ENCODE peak calls at places on chromosomes 7 and 10, in ten cellular contexts. One of them, this sample, is unnamed.

GRCh38 chr7:142614116-142614515 is 135.2 kb upstream of the PRSS1 start:
- DNase-seq in HL-60: no peak
- DNase-seq in cardiac muscle cell: no peak
- DNase-seq in IMR-90: peak; percentile 62
- DNase-seq in endothelial cell: no peak
- DNase-seq in HepG2: no peak
- DNase-seq in spleen: no peak
- DNase-seq in thoracic aorta: no peak
- DNase-seq in RWPE1: peak; percentile 9
- DNase-seq in HFFc6: no peak
- DNase-seq in this sample: no peak

GRCh38 chr10:79981673-79982485 is 33.0 kb upstream of the SFTPD start:
- DNase-seq in RWPE1: peak; percentile 60
- DNase-seq in endothelial cell: peak; percentile 43
- DNase-seq in cardiac muscle cell: peak; percentile 70
- DNase-seq in IMR-90: peak; percentile 2
- DNase-seq in HepG2: peak; percentile 6
- DNase-seq in HFFc6: peak; percentile 19
- DNase-seq in HL-60: peak; percentile 67
- DNase-seq in thoracic aorta: no peak
- DNase-seq in spleen: no peak
- DNase-seq in this sample: no peak

GRCh38 chr7:28815369-28815927 is 142.7 kb downstream of the TRIL start:
- DNase-seq in spleen: no peak
- DNase-seq in thoracic aorta: no peak
- DNase-seq in HL-60: no peak
- DNase-seq in HFFc6: no peak
- DNase-seq in IMR-90: no peak
- DNase-seq in HepG2: no peak
- DNase-seq in cardiac muscle cell: no peak
- DNase-seq in endothelial cell: no peak
- DNase-seq in RWPE1: no peak
- DNase-seq in this sample: no peak

GRCh38 chr10:104258209-104258608 is 3.5 kb downstream of the GSTO1 start:
- DNase-seq in IMR-90: no peak
- DNase-seq in HFFc6: no peak
- DNase-seq in spleen: no peak
- DNase-seq in endothelial cell: no peak
- DNase-seq in cardiac muscle cell: no peak
- DNase-seq in thoracic aorta: no peak
- DNase-seq in RWPE1: no peak
- DNase-seq in HepG2: no peak
- DNase-seq in HL-60: no peak
- DNase-seq in this sample: no peak

GRCh38 chr7:98107313-98107691 is 640 bp downstream of the LMTK2 start:
- DNase-seq in HL-60: peak; percentile 7
- DNase-seq in thoracic aorta: no peak
- DNase-seq in IMR-90: no peak
- DNase-seq in spleen: no peak
- DNase-seq in cardiac muscle cell: peak; percentile 34
- DNase-seq in HepG2: no peak
- DNase-seq in RWPE1: peak; percentile 14
- DNase-seq in HFFc6: no peak
- DNase-seq in endothelial cell: peak; percentile 18
- DNase-seq in this sample: peak; percentile 17

GRCh38 chr7:40199076-40199802 is 64.4 kb downstream of the SUGCT start:
- DNase-seq in HL-60: no peak
- DNase-seq in IMR-90: peak; percentile 63
- DNase-seq in RWPE1: no peak
- DNase-seq in HFFc6: peak; percentile 64
- DNase-seq in endothelial cell: no peak
- DNase-seq in thoracic aorta: no peak
- DNase-seq in HepG2: no peak
- DNase-seq in cardiac muscle cell: peak; percentile 51
- DNase-seq in spleen: no peak
- DNase-seq in this sample: no peak

GRCh38 chr10:79244841-79245504 is 102.3 kb upstream of the PPIF start:
- DNase-seq in IMR-90: no peak
- DNase-seq in cardiac muscle cell: no peak
- DNase-seq in RWPE1: no peak
- DNase-seq in HFFc6: no peak
- DNase-seq in thoracic aorta: no peak
- DNase-seq in endothelial cell: no peak
- DNase-seq in HL-60: peak; percentile 67
- DNase-seq in HepG2: no peak
- DNase-seq in spleen: peak; percentile 90
- DNase-seq in this sample: peak; percentile 30

GRCh38 chr7:135390829-135391228 is 119.1 kb downstream of the CNOT4 start:
- DNase-seq in HL-60: no peak
- DNase-seq in IMR-90: no peak
- DNase-seq in RWPE1: no peak
- DNase-seq in HFFc6: no peak
- DNase-seq in endothelial cell: no peak
- DNase-seq in cardiac muscle cell: no peak
- DNase-seq in thoracic aorta: no peak
- DNase-seq in spleen: no peak
- DNase-seq in HepG2: no peak
- DNase-seq in this sample: no peak

GRCh38 chr10:61835069-61835908 is 66.2 kb upstream of the ARID5B start:
- DNase-seq in HL-60: peak; percentile 2
- DNase-seq in cardiac muscle cell: peak; percentile 59
- DNase-seq in HepG2: peak; percentile 44
- DNase-seq in RWPE1: peak; percentile 26
- DNase-seq in endothelial cell: peak; percentile 26
- DNase-seq in thoracic aorta: no peak
- DNase-seq in IMR-90: peak; percentile 78
- DNase-seq in spleen: no peak
- DNase-seq in HFFc6: peak; percentile 78
- DNase-seq in this sample: no peak

GRCh38 chr7:138785587-138786437 is 12.0 kb upstream of the TMEM213 start:
- DNase-seq in spleen: peak; percentile 27
- DNase-seq in HFFc6: peak; percentile 52
- DNase-seq in IMR-90: peak; percentile 11
- DNase-seq in RWPE1: no peak
- DNase-seq in cardiac muscle cell: no peak
- DNase-seq in HepG2: peak; percentile 15
- DNase-seq in thoracic aorta: no peak
- DNase-seq in HL-60: no peak
- DNase-seq in endothelial cell: no peak
- DNase-seq in this sample: no peak

GRCh38 chr10:118214751-118215150 is 127.4 kb downstream of the FAM204A start:
- DNase-seq in thoracic aorta: no peak
- DNase-seq in HFFc6: no peak
- DNase-seq in endothelial cell: no peak
- DNase-seq in spleen: no peak
- DNase-seq in HepG2: no peak
- DNase-seq in cardiac muscle cell: no peak
- DNase-seq in IMR-90: no peak
- DNase-seq in RWPE1: no peak
- DNase-seq in HL-60: no peak
- DNase-seq in this sample: no peak

DNA sequence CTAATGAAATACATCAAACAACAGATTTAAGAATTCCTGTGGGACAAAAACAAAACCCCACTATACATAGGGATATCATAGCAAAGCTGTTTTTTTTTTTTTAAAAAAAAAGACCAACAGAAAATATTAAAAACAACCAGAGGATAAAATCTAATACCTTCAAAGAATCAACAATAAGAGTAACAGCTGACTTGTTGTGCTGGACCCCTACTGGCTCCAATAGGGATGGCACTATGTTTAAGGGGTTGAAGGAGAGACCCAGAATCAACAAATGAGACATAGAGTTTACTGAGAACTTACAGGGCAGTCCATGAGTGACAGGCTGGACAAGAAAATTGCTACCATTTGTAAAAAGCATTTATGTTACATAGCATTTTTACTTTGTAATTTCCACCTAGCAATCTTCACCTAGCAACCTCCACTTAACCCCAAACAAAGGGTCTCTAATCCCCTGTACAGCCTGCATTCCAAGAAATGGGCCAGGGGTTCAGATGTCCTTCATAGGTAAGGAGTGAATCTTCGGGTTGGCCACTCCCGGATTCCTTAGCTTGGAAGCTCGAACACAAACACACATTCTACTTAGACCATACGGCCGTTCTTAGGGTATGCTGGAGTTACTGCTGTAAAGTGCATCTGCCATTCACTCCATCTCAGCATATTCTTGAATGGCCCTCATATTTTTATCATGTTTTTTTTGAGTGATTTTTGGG is 25.8 kb downstream of the ASZ1 start:
- DNase-seq in RWPE1: peak; percentile 12
- DNase-seq in endothelial cell: peak; percentile 23
- DNase-seq in HL-60: no peak
- DNase-seq in HFFc6: no peak
- DNase-seq in IMR-90: peak; percentile 18
- DNase-seq in thoracic aorta: no peak
- DNase-seq in HepG2: peak; percentile 5
- DNase-seq in cardiac muscle cell: no peak
- DNase-seq in spleen: no peak
- DNase-seq in this sample: no peak
- TF ChIP-seq CTCF in RWPE1: no peak
- TF ChIP-seq CTCF in endothelial cell: peak; percentile 62
- TF ChIP-seq CTCF in HL-60: no peak
- TF ChIP-seq CTCF in HFFc6: peak; percentile 59
- TF ChIP-seq CTCF in IMR-90: peak; percentile 33
- TF ChIP-seq CTCF in thoracic aorta: no peak
- TF ChIP-seq CTCF in HepG2: no peak
- TF ChIP-seq CTCF in cardiac muscle cell: peak; percentile 36
- TF ChIP-seq CTCF in spleen: no peak
- TF ChIP-seq CTCF in this sample: no peak

GRCh38 chr10:91091780-91092179 is 128.7 kb upstream of the PCGF5 start:
- DNase-seq in spleen: no peak
- DNase-seq in thoracic aorta: no peak
- DNase-seq in HFFc6: no peak
- DNase-seq in cardiac muscle cell: no peak
- DNase-seq in endothelial cell: no peak
- DNase-seq in RWPE1: no peak
- DNase-seq in HL-60: no peak
- DNase-seq in HepG2: no peak
- DNase-seq in IMR-90: no peak
- DNase-seq in this sample: no peak

GRCh38 chr10:91090761-91091529 is 129.5 kb upstream of the PCGF5 start:
- DNase-seq in HepG2: peak; percentile 23
- DNase-seq in HFFc6: peak; percentile 9
- DNase-seq in thoracic aorta: no peak
- DNase-seq in HL-60: no peak
- DNase-seq in endothelial cell: no peak
- DNase-seq in spleen: no peak
- DNase-seq in cardiac muscle cell: no peak
- DNase-seq in RWPE1: no peak
- DNase-seq in IMR-90: no peak
- DNase-seq in this sample: no peak

GRCh38 chr10:91088300-91089140 is 131.9 kb upstream of the PCGF5 start:
- DNase-seq in HFFc6: peak; percentile 28
- DNase-seq in HL-60: no peak
- DNase-seq in thoracic aorta: no peak
- DNase-seq in spleen: no peak
- DNase-seq in HepG2: peak; percentile 30
- DNase-seq in IMR-90: peak; percentile 15
- DNase-seq in endothelial cell: no peak
- DNase-seq in cardiac muscle cell: peak; percentile 55
- DNase-seq in RWPE1: peak; percentile 50
- DNase-seq in this sample: no peak
- TF ChIP-seq CTCF in HFFc6: peak; percentile 36
- TF ChIP-seq CTCF in HL-60: no peak
- TF ChIP-seq CTCF in thoracic aorta: no peak
- TF ChIP-seq CTCF in spleen: no peak
- TF ChIP-seq CTCF in HepG2: peak; percentile 61
- TF ChIP-seq CTCF in IMR-90: peak; percentile 29
- TF ChIP-seq CTCF in endothelial cell: no peak
- TF ChIP-seq CTCF in cardiac muscle cell: peak; percentile 18
- TF ChIP-seq CTCF in RWPE1: no peak
- TF ChIP-seq CTCF in this sample: peak; percentile 14

DNA sequence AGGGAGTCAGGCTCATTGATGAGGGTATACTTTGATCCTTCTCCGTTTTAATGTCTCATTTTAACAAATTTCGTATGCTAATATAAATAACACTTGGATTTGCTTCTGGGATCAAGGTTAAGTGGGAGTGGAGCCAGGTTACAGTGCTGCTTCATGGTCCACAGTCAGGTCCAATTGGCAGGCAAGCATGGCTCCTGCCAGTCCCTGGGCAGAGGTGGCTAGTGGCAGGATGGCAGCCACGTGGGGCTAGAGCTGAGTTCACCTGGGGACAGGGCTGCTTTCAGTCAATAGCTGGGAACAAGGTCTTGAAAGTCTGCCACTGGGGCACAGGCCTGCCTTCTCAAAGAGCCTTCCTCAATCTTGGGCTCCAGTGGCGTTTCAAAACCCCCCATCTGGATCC is 16.0 kb upstream of the VWA2 start:
- DNase-seq in HepG2: no peak
- DNase-seq in IMR-90: no peak
- DNase-seq in endothelial cell: no peak
- DNase-seq in cardiac muscle cell: no peak
- DNase-seq in RWPE1: no peak
- DNase-seq in HFFc6: no peak
- DNase-seq in spleen: no peak
- DNase-seq in HL-60: no peak
- DNase-seq in thoracic aorta: no peak
- DNase-seq in this sample: no peak
- TF ChIP-seq CTCF in HepG2: no peak
- TF ChIP-seq CTCF in IMR-90: no peak
- TF ChIP-seq CTCF in endothelial cell: no peak
- TF ChIP-seq CTCF in cardiac muscle cell: no peak
- TF ChIP-seq CTCF in RWPE1: no peak
- TF ChIP-seq CTCF in HFFc6: no peak
- TF ChIP-seq CTCF in spleen: no peak
- TF ChIP-seq CTCF in HL-60: no peak
- TF ChIP-seq CTCF in thoracic aorta: no peak
- TF ChIP-seq CTCF in this sample: no peak

DNA sequence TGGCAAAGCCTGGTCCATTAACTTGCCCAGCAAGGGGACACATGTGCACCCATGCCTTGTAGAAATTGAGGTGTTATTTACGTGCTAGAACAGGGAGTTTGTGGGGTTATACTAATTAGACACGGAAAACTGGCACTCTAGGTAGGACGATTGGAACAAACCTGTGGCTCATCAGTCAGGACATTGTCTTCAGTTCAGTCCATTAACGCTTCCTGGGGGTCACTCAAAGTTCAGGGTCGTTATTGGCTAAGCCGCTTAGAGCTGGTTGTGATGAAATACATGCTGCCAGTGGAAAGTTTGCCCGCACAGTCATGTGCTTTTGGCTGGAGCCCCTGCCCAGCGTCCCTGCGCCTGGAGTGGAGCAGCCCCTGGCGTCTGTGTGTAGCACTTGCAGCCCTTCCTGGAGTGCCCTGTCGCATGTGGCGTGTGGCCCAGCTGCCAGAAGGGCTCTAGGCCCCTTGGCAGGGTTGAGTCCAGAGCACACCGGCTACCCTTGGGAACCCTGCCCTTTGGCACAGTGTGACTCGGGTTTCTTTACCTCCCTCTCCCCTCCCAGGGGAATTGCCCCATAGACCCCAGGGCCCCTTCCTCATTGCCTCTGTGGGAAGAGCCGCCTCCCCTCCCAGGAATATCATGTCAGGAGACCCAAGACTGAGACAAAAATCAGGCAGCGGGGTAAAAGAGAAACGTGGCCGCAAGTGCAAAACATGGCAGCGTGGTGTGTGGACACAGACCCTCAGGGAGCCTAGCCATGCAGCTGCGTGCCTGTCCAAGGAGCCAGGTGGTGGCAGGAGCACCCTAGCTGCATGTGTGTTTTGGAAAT is 9.8 kb downstream of the ZNF775 start:
- DNase-seq in thoracic aorta: no peak
- DNase-seq in RWPE1: no peak
- DNase-seq in IMR-90: peak; percentile 65
- DNase-seq in HFFc6: no peak
- DNase-seq in cardiac muscle cell: peak; percentile 43
- DNase-seq in endothelial cell: no peak
- DNase-seq in spleen: peak; percentile 78
- DNase-seq in HepG2: peak; percentile 98
- DNase-seq in HL-60: peak; percentile 97
- DNase-seq in this sample: no peak
- TF ChIP-seq CTCF in thoracic aorta: peak; percentile 79
- TF ChIP-seq CTCF in RWPE1: no peak
- TF ChIP-seq CTCF in IMR-90: peak; percentile 61
- TF ChIP-seq CTCF in HFFc6: peak; percentile 11
- TF ChIP-seq CTCF in cardiac muscle cell: peak; percentile 51
- TF ChIP-seq CTCF in endothelial cell: no peak
- TF ChIP-seq CTCF in spleen: peak; percentile 11
- TF ChIP-seq CTCF in HepG2: peak; percentile 100
- TF ChIP-seq CTCF in HL-60: peak; percentile 93
- TF ChIP-seq CTCF in this sample: no peak